ENCODE peak calls at places on chromosomes 5 and 9, in nine cellular contexts. R is tibial nerve, N is astrocyte, L is brain microvascular endothelial cell, X is cardiac muscle cell, E is MG63, I is WERI-Rb-1, W is GM23248, K is mammary epithelial cell. F is an unnamed sample.

GRCh38 chr9:109246533-109246932 is 74.3 kb downstream of the EPB41L4B start:
- DNase-seq in N (no peak), I (no peak), L (no peak), R (no peak), X (no peak), E (no peak), W (no peak), K (no peak), F (no peak)

GRCh38 chr5:178080618-178081410 is 32.5 kb upstream of the N4BP3 start:
- DNase-seq in W (no peak), K (no peak), X (no peak), E (no peak), N (no peak), L (no peak), I (no peak), R (no peak), F (no peak)

GRCh38 chr9:119839888-119840287 is 470.7 kb upstream of the BRINP1 start:
- DNase-seq in I (no peak), K (no peak), L (no peak), W (peak; percentile 12), X (no peak), R (no peak), E (no peak), N (peak; percentile 60), F (no peak)

GRCh38 chr5:55172937-55173695 is at the start of gene CDC20B:
- DNase-seq in N (peak; percentile 45), K (peak; percentile 77), X (peak; percentile 93), L (peak; percentile 54), E (peak; percentile 79), I (peak; percentile 78), R (peak; percentile 28), W (peak; percentile 93), F (peak; percentile 91)

GRCh38 chr9:16499866-16500265 is 370.6 kb downstream of the BNC2 start:
- DNase-seq in R (no peak), X (no peak), W (no peak), K (peak; percentile 20), N (no peak), I (no peak), E (no peak), L (no peak), F (no peak)

GRCh38 chr5:67053229-67053628 is 143.4 kb downstream of the CD180 start:
- DNase-seq in W (no peak), E (no peak), L (no peak), K (no peak), N (no peak), R (no peak), X (peak; percentile 26), I (no peak), F (no peak)

GRCh38 chr9:125404733-125405132 is 143.1 kb downstream of the GAPVD1 start:
- DNase-seq in N (no peak), L (no peak), W (no peak), K (no peak), R (no peak), I (no peak), E (no peak), X (no peak), F (no peak)

GRCh38 chr5:6780802-6781391 is 67.7 kb downstream of the TENT4A start:
- DNase-seq in L (no peak), K (no peak), R (no peak), X (no peak), I (peak; percentile 60), N (no peak), W (no peak), E (no peak), F (no peak)

GRCh38 chr5:98934581-98934980 is 5.8 kb upstream of the CHD1 start:
- DNase-seq in I (no peak), X (no peak), E (peak; percentile 20), K (peak; percentile 47), N (peak; percentile 44), L (no peak), W (peak; percentile 79), R (no peak), F (no peak)

GRCh38 chr5:61534481-61535267 is 202.6 kb downstream of the ZSWIM6 start:
- DNase-seq in L (no peak), X (no peak), I (no peak), E (no peak), R (no peak), K (no peak), N (no peak), W (no peak), F (no peak)

GRCh38 chr5:8340739-8341344 is 471.9 kb downstream of the MTRR start:
- DNase-seq in N (no peak), X (peak; percentile 26), E (no peak), K (peak; percentile 6), R (no peak), W (peak; percentile 54), I (peak; percentile 19), L (peak; percentile 57), F (peak; percentile 11)

GRCh38 chr5:35647712-35648111 is 30.0 kb downstream of the SPEF2 start:
- DNase-seq in W (no peak), I (no peak), K (no peak), E (no peak), R (no peak), X (no peak), N (no peak), L (no peak), F (no peak)

GRCh38 chr5:156052697-156053455 is 274.1 kb upstream of the SGCD start:
- DNase-seq in R (no peak), N (no peak), W (no peak), E (no peak), I (no peak), X (no peak), L (no peak), K (no peak), F (no peak)

DNA sequence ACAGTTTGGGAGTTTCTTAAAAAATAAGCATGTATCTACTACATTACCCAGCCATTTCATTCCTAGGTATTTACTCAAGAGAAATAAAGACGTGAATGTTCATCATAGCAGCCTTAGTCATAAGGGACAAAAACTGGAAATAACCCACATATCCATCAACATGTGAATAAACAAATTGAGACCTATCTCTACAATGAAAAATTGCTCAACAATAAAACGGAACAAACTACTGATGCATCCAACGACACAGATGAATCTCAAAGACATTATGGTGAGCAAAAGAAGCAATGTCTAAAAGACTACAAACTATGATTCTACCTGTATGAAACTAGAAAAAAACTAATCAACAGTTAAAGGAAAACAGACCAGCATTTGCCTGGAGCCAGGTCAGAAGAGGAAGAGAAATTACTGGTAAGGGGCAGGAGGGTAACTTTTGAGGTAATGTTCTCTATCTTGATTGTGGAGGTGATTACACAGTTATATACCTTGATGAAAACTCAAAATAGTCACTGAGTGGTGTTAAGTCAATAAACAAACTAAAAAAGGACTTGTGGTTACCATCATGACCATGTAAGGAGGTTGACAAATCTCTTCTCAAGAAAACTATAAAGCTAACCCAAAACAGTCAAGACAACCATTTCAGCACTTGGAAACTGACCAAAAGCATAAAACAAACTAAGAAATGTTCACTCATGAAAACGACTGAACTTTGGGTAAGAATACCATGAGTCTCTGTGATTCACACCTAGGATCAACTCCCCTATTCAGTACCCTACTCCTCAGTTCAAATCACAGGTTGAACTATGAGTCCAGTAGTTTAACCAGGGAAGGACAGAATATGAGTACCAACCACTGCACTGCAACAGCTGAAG is 10.4 kb downstream of the UIMC1 start:
- DNase-seq in X (no peak), W (peak; percentile 84), L (peak; percentile 9), K (peak; percentile 44), R (no peak), I (no peak), E (no peak), N (peak; percentile 68), F (peak; percentile 61)
- H3K4me3 ChIP-seq in X (no peak overlapping the region), W (no peak overlapping the region), L (no peak overlapping the region), K (no peak overlapping the region), R (no peak overlapping the region), I (no peak overlapping the region), E (no peak overlapping the region), N (no peak overlapping the region), F (no peak overlapping the region)

DNA sequence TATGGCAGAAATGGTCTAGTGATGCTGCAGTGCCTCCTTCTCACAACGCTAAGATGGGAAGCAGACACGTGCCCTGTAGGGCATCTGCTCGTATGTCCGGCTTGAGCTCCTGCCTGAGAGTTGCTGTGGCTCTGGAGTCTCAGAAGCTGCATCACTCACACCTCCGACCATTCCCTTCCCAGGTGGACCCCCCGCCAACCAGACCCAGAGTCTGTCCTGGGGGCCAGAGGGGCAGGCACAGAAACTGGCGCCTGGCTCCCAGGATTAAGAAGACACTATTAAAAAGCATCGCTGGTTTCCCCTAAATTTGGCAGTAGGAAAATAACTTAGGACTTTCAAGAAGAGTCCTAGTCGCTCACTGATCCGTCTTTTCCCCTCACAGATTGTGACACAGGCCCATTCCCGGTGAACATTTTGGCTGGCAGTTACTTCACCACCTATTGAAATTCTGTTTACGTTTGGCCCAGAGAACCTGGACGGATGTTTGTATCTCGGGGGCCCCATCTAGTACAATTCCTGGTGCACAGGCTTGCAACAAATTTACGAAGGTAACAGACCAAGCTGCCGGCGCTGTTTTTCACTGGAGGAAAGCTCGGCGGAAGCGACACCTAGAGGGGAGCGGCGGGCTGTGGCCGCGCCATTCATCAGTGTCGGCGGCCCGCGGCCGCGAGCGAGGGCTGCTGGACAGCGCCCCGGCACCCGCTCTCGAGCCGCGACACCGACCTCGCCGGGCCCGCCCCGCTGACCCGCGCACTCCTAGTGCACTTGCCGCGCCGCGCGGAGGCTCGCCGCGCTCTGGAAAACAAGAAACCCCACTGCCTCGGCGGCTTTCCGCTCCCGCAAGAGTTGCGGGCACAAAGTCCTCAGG is 1.6 kb downstream of the FSTL4 start:
- DNase-seq in I (peak; percentile 77), W (peak; percentile 65), X (peak; percentile 95), R (peak; percentile 11), N (peak; percentile 12), L (peak; percentile 8), K (peak; percentile 47), E (peak; percentile 68), F (peak; percentile 14)
- H3K4me3 ChIP-seq in I (peak overlapping the region; percentile 50), W (no peak overlapping the region), X (peak overlapping the region; percentile 36), R (peak overlapping the region; percentile 46), N (no peak overlapping the region), L (no peak overlapping the region), K (no peak overlapping the region), E (no peak overlapping the region), F (no peak overlapping the region)

DNA sequence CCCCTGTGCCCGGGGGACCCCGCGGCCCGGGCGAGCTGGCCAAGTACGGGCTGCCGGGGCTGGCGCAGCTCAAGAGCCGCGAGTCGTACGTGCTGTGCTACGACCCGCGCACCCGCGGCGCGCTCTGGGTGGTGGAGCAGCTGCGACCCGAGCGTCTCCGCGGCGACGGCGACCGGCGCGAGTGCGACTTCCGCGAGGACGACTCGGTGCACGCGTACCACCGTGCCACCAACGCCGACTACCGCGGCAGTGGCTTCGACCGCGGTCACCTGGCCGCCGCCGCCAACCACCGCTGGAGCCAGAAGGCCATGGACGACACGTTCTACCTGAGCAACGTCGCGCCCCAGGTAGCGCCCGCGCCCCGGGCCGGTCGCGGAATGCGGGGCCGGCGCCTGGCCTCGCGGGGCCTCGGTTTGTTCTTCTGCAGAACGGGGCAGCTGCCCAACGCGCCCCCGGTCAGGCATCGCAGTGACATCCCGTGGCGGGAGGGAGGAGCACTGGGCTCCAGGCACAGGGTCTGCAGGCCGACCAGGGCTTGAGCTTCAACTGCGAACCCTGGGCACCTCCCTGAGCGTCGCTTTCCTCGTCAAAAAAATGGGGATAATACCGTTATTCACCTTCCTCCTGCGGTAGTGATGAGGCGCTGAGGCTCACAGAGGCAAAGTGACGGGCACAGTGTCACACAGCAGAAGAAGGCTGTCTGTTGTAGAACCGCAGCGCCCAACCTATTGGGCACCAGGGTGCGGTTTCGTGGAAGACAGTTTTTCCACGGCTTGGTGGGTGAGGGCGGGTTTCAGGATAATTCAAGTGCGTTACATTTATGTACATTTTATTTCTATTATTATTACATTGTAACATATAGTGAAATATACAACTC is 777 bp downstream of the ENDOG start:
- DNase-seq in K (peak; percentile 27), R (no peak), W (peak; percentile 57), L (no peak), I (peak; percentile 52), E (no peak), N (no peak), X (peak; percentile 65), F (peak; percentile 55)
- H3K4me3 ChIP-seq in K (peak overlapping the region; percentile 75), R (peak overlapping the region; percentile 87), W (peak overlapping the region; percentile 80), L (peak overlapping the region; percentile 74), I (peak overlapping the region; percentile 72), E (peak overlapping the region; percentile 52), N (peak overlapping the region; percentile 72), X (peak overlapping the region; percentile 48), F (peak overlapping the region; percentile 52)

GRCh38 chr5:173671121-173671949 is 54.9 kb upstream of the BOD1 start:
- DNase-seq in W (peak; percentile 66), L (no peak), R (peak; percentile 18), N (peak; percentile 22), X (no peak), I (no peak), K (no peak), E (no peak), F (peak; percentile 14)
- H3K4me3 ChIP-seq in W (peak overlapping the region; percentile 26), L (no peak overlapping the region), R (peak overlapping the region; percentile 32), N (no peak overlapping the region), X (no peak overlapping the region), I (no peak overlapping the region), K (no peak overlapping the region), E (no peak overlapping the region), F (no peak overlapping the region)

F was measured in foreskin fibroblast.